ENCODE peak calls at places on chromosome 9, in seven cellular contexts. F is iPS-NIHi11, B is fibroblast of pulmonary artery, Y is iris pigment epithelial cell, D is gastrocnemius medialis, M is activated T-helper 1 cell treated with Interleukin-2 at 50 U/mL for 16 hours, A is kidney glomerular epithelial cell. R is an unnamed sample.

GRCh38 chr9:124256517-124257069 is 1.2 kb upstream of the NEK6 start:
- DNase-seq in F (no peak), M (no peak), A (peak), B (peak), D (no peak), Y (peak), R (peak)

GRCh38 chr9:136206602-136207333 is 1.8 kb upstream of the LHX3 start:
- DNase-seq in A (no peak), B (no peak), M (no peak), F (no peak), Y (no peak), D (no peak), R (no peak)

GRCh38 chr9:107176701-107177100 is 106.4 kb upstream of the RAD23B start:
- DNase-seq in B (peak), Y (no peak), F (no peak), D (no peak), A (no peak), M (no peak), R (peak)

GRCh38 chr9:79613145-79613544 is 41.4 kb downstream of the TLE4 start:
- DNase-seq in Y (no peak), M (no peak), F (no peak), D (no peak), B (no peak), A (no peak), R (no peak)

GRCh38 chr9:73180373-73180772 is 28.7 kb downstream of the ANXA1 start:
- DNase-seq in Y (peak), D (no peak), A (no peak), F (no peak), M (no peak), B (peak), R (no peak)

GRCh38 chr9:110114888-110115259 is 93.1 kb downstream of the C9orf152 start:
- DNase-seq in B (peak), A (no peak), M (no peak), D (no peak), F (peak), Y (no peak), R (peak)

GRCh38 chr9:98056403-98057094 is at the start of gene NANS:
- DNase-seq in D (peak), A (peak), M (peak), F (peak), Y (peak), B (peak), R (peak)

GRCh38 chr9:134189475-134190231 is 25.3 kb upstream of the RNU6ATAC start:
- DNase-seq in A (no peak), B (no peak), D (peak), F (no peak), M (no peak), Y (no peak), R (no peak)

GRCh38 chr9:24828687-24829086 is 283.0 kb upstream of the IZUMO3 start:
- DNase-seq in B (no peak), F (no peak), D (no peak), A (no peak), Y (no peak), M (no peak), R (no peak)

GRCh38 chr9:76352026-76352620 is 42.1 kb downstream of the RFK start:
- DNase-seq in Y (no peak), M (no peak), B (no peak), A (no peak), D (no peak), F (no peak), R (no peak)

GRCh38 chr9:133545494-133546286 is 11.2 kb downstream of the ADAMTSL2 start:
- DNase-seq in F (no peak), B (peak), D (no peak), Y (no peak), A (no peak), M (no peak), R (no peak)

GRCh38 chr9:72984150-72984947 is 31.5 kb upstream of the ALDH1A1 start:
- DNase-seq in Y (no peak), M (no peak), D (no peak), A (no peak), F (no peak), B (no peak), R (no peak)

GRCh38 chr9:22037954-22038690 is 29.0 kb upstream of the CDKN2B start:
- DNase-seq in M (no peak), D (no peak), Y (peak), B (peak), F (no peak), A (no peak), R (peak)

GRCh38 chr9:135340726-135341475 is 138.7 kb upstream of the PPP1R26 start:
- DNase-seq in Y (no peak), M (no peak), F (no peak), D (no peak), A (no peak), B (no peak), R (no peak)

GRCh38 chr9:93578844-93579243 is 2.5 kb downstream of the PHF2 start:
- DNase-seq in Y (no peak), B (no peak), F (no peak), A (no peak), D (no peak), M (no peak), R (no peak)

GRCh38 chr9:136220017-136220729 is 15.2 kb upstream of the LHX3 start:
- DNase-seq in A (no peak), B (peak), D (no peak), Y (peak), M (peak), F (no peak), R (peak)

GRCh38 chr9:28264368-28264767 is 691.1 kb upstream of the C9orf72 start:
- DNase-seq in D (no peak), A (no peak), Y (peak), F (no peak), B (peak), M (no peak), R (peak)

R was measured in amniotic epithelial cell.